ENCODE peak calls at places on chromosome 9, in nine cellular contexts. G is HFF-Myc, D is mucosa of descending colon, S is left lung, L is upper lobe of right lung, O is GM06990, R is brain microvascular endothelial cell, X is lower lobe of right lung, F is tibial nerve. Y is an unnamed sample.
A peak's percentile ranks its signal among the peaks of the same experiment; 100 is the strongest.

GRCh38 chr9:132056717-132057429 is 22.8 kb downstream of the MED27 start:
- DNase-seq in G (no peak), D (no peak), S (no peak), L (no peak), O (no peak), R (no peak), X (no peak), F (no peak), Y (no peak)

GRCh38 chr9:136625101-136626065 is 37.3 kb upstream of the EGFL7 start:
- DNase-seq in G (peak; percentile 27), D (peak; percentile 90), S (peak; percentile 72), L (peak; percentile 90), O (no peak), R (peak; percentile 36), X (peak; percentile 86), F (peak; percentile 70), Y (no peak)

GRCh38 chr9:133421615-133422542 is at the start of gene ADAMTS13:
- DNase-seq in G (no peak), D (no peak), S (no peak), L (no peak), O (peak; percentile 49), R (no peak), X (no peak), F (no peak), Y (no peak)

GRCh38 chr9:79682076-79682736 is 110.4 kb downstream of the TLE4 start:
- DNase-seq in G (no peak), D (no peak), S (no peak), L (no peak), O (no peak), R (no peak), X (no peak), F (no peak), Y (no peak)

GRCh38 chr9:129493002-129493713 is 127.7 kb downstream of the C9orf50 start:
- DNase-seq in G (no peak), D (no peak), S (no peak), L (no peak), O (no peak), R (no peak), X (no peak), F (no peak), Y (no peak)

GRCh38 chr9:92746567-92747458 is 17.8 kb downstream of the BICD2 start:
- DNase-seq in G (no peak), D (peak; percentile 27), S (no peak), L (no peak), O (no peak), R (peak; percentile 65), X (no peak), F (no peak), Y (no peak)

GRCh38 chr9:129270205-129270604 is 92.1 kb upstream of the IER5L start:
- DNase-seq in G (no peak), D (peak; percentile 53), S (no peak), L (no peak), O (peak; percentile 80), R (no peak), X (peak; percentile 13), F (no peak), Y (no peak)

GRCh38 chr9:6443661-6444060 is 30.7 kb downstream of the UHRF2 start:
- DNase-seq in G (no peak), D (no peak), S (no peak), L (no peak), O (no peak), R (no peak), X (no peak), F (no peak), Y (no peak)

GRCh38 chr9:312596-313320 is 98.1 kb downstream of the DOCK8 start:
- DNase-seq in G (no peak), D (no peak), S (no peak), L (no peak), O (no peak), R (no peak), X (no peak), F (no peak), Y (no peak)

GRCh38 chr9:318646-319045 is 104.0 kb downstream of the DOCK8 start:
- DNase-seq in G (no peak), D (no peak), S (no peak), L (no peak), O (no peak), R (no peak), X (no peak), F (no peak), Y (no peak)

GRCh38 chr9:311837-312236 is 97.2 kb downstream of the DOCK8 start:
- DNase-seq in G (no peak), D (no peak), S (no peak), L (no peak), O (no peak), R (no peak), X (no peak), F (no peak), Y (no peak)

DNA sequence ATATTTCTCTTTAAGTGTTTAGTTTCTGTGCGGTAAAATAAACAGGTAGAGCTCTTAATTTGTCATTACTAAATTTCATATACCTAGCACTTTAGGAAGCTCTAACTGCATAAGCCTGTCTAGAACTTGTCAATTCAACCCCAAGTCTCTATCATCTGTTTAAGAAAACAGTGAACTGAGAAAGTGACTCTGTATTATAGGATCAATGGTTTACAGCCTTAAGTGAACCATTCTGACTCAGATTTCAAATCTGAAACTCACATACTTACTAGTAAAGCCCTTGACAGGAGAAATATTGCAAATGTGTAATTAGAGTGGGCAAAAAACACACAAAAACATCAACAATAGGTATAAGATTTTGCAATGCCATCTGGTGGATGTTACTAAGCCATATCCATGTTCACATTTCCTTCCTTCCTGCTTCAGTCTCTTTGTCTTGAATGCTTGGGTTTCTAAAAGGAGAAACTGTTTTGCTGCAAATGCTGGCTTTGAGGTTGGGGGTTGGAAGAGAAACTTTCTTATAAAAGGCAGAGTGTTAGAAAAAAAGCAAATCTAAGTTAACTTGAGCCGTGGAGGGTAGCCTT is 101.8 kb downstream of the DOCK8 start:
- DNase-seq in G (no peak), D (no peak), S (no peak), L (no peak), O (no peak), R (no peak), X (no peak), F (no peak), Y (no peak)
- TF ChIP-seq CTCF in G (no peak), D (no peak), S (no peak), L (peak; percentile 11), O (no peak), R (no peak), X (no peak), F (no peak), Y (no peak)

DNA sequence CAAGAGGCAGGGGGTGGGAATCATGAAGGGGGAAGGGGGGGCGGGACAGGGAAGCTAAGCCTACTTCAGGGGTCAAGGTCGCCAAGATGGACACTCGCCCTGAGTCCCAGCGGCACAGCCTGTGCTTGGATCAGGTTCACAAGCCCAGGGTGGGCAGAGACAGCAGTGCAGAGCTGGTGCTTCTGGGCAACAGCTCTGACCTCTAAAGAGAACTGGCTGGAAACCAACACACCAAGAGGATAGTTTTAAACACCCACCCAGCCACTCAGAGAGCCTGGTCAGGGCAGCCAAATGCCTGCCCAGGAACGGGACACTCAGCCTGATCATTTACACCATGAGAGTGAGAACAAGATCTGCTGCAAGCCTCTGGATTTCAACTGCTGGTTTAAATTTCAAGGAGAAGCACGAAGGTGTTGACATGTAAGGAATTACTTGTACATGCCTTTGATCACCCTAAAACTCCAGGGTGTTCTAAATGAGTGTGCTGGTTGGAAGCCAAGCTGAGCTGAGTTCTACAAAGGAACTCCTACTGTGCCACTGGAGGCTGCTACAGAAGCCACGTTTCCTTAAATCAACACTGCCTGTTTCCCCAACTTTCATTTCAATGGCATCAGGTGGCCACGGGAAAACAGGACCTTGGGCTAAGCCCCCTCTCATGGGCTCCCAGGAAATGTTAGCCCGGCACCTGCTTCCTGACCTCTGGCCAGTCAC is 91.5 kb downstream of the TTLL11 start:
- DNase-seq in G (no peak), D (no peak), S (no peak), L (no peak), O (no peak), R (peak; percentile 20), X (no peak), F (no peak), Y (no peak)
- H3K4me3 ChIP-seq in G (no peak overlapping the region), D (no peak overlapping the region), S (no peak overlapping the region), L (no peak overlapping the region), O (no peak overlapping the region), R (no peak overlapping the region), X (no peak overlapping the region), F (no peak overlapping the region), Y (no peak overlapping the region)

GRCh38 chr9:36858805-36859375 is 175.2 kb downstream of the PAX5 start:
- DNase-seq in G (no peak), D (no peak), S (no peak), L (no peak), O (no peak), R (no peak), X (no peak), F (no peak), Y (no peak)

GRCh38 chr9:36853233-36853632 is 180.8 kb downstream of the PAX5 start:
- DNase-seq in G (no peak), D (no peak), S (no peak), L (no peak), O (no peak), R (no peak), X (no peak), F (no peak), Y (no peak)

GRCh38 chr9:36854034-36854433 is 180.0 kb downstream of the PAX5 start:
- DNase-seq in G (no peak), D (no peak), S (no peak), L (no peak), O (no peak), R (no peak), X (no peak), F (no peak), Y (no peak)

GRCh38 chr9:36854751-36855150 is 179.3 kb downstream of the PAX5 start:
- DNase-seq in G (no peak), D (no peak), S (no peak), L (no peak), O (no peak), R (no peak), X (no peak), F (no peak), Y (no peak)

GRCh38 chr9:36855443-36856315 is 178.4 kb downstream of the PAX5 start:
- DNase-seq in G (no peak), D (no peak), S (no peak), L (no peak), O (no peak), R (no peak), X (no peak), F (no peak), Y (no peak)
- TF ChIP-seq CTCF in G (peak; percentile 44), D (no peak), S (no peak), L (no peak), O (peak; percentile 12), R (peak; percentile 41), X (no peak), F (no peak), Y (peak; percentile 11)

GRCh38 chr9:34169125-34169524 is 9.7 kb upstream of the UBAP1 start:
- DNase-seq in G (no peak), D (no peak), S (no peak), L (peak; percentile 7), O (no peak), R (no peak), X (no peak), F (no peak), Y (no peak)

GRCh38 chr9:34158362-34158869 is 20.4 kb upstream of the UBAP1 start:
- DNase-seq in G (no peak), D (no peak), S (peak; percentile 66), L (no peak), O (no peak), R (peak; percentile 69), X (peak; percentile 73), F (no peak), Y (peak; percentile 56)

GRCh38 chr9:34157898-34158297 is 20.9 kb upstream of the UBAP1 start:
- DNase-seq in G (no peak), D (no peak), S (no peak), L (no peak), O (no peak), R (no peak), X (no peak), F (no peak), Y (no peak)

DNA sequence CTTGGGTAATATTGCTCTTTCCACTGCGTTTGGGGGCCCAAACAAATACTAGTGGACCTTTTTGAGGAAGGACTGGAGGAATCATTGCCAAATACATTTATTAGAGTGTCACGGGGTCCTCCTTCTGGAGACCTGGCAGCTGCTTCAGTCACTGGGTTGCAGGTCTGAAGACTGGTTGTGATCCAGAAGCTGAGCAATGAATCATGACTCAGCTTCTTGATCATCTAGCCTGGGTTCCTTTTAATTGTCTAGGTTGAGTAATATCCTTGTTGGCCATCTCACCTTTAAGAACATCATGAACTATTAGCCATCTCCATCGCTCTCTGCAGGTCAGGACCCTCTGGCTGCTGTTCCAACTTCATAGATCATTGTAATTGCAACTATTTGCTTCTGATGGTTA is 15.4 kb upstream of the UBAP1 start:
- DNase-seq in G (no peak), D (no peak), S (no peak), L (peak; percentile 18), O (no peak), R (no peak), X (no peak), F (peak; percentile 12), Y (no peak)
- H3K4me3 ChIP-seq in G (no peak overlapping the region), D (no peak overlapping the region), S (no peak overlapping the region), L (no peak overlapping the region), O (no peak overlapping the region), R (no peak overlapping the region), X (no peak overlapping the region), F (no peak overlapping the region), Y (no peak overlapping the region)